ENCODE peak calls at places on chromosome 11, in seven cellular contexts. R, W, O, E, D, S and V are unnamed samples.

GRCh38 chr11:121881806-121882205 is 234.2 kb downstream of the BLID start:
- DNase-seq in R (no peak), S (no peak), W (peak), O (peak), D (no peak), E (no peak), V (peak)

GRCh38 chr11:20112291-20113146 is 47.8 kb downstream of the DBX1 start:
- DNase-seq in S (peak), O (peak), E (peak), W (peak), D (peak), R (peak), V (peak)

GRCh38 chr11:95877288-95877687 is 46.6 kb downstream of the MTMR2 start:
- DNase-seq in W (peak), R (no peak), D (no peak), O (peak), S (no peak), E (no peak), V (peak)

GRCh38 chr11:28703371-28703770 is 595.2 kb downstream of the METTL15 start:
- DNase-seq in O (no peak), E (no peak), R (no peak), W (no peak), S (no peak), D (no peak), V (no peak)

GRCh38 chr11:26847459-26847858 is 125.6 kb upstream of the SLC5A12 start:
- DNase-seq in D (no peak), W (peak), O (no peak), R (no peak), S (no peak), E (no peak), V (peak)

GRCh38 chr11:121762820-121763219 is 310.1 kb upstream of the SORL1-AS1 start:
- DNase-seq in W (peak), E (no peak), D (no peak), O (peak), S (no peak), R (peak), V (peak)

GRCh38 chr11:121389651-121390050 is 62.5 kb upstream of the SORL1 start:
- DNase-seq in R (peak), E (no peak), D (no peak), O (no peak), S (no peak), W (no peak), V (no peak)

GRCh38 chr11:19076744-19077589 is 16.4 kb upstream of the MRGPRX2 start:
- DNase-seq in E (peak), W (peak), R (peak), D (peak), S (peak), O (peak), V (peak)

GRCh38 chr11:103582351-103582909 is 454.0 kb upstream of the DDI1 start:
- DNase-seq in W (peak), O (peak), E (no peak), D (no peak), S (no peak), R (no peak), V (peak)
- TF ChIP-seq CTCF in W (no peak), O (no peak), E (no peak), D (no peak), S (no peak), R (no peak), V (no peak)

GRCh38 chr11:134332189-134332631 is 422 bp downstream of the GLB1L2 start:
- DNase-seq in E (no peak), D (peak), O (no peak), W (no peak), S (no peak), R (no peak), V (no peak)
- H3K4me3 ChIP-seq in E (peak), D (peak), O (no peak), W (no peak), S (peak), R (peak), V (peak)

GRCh38 chr11:65304110-65304509 is 10.6 kb upstream of the CDC42EP2 start:
- DNase-seq in D (no peak), O (no peak), R (no peak), E (no peak), S (no peak), W (no peak), V (no peak)

GRCh38 chr11:65304613-65305012 is 10.1 kb upstream of the CDC42EP2 start:
- DNase-seq in O (no peak), D (no peak), W (no peak), E (no peak), R (no peak), S (no peak), V (no peak)

GRCh38 chr11:65303542-65303941 is 11.1 kb upstream of the CDC42EP2 start:
- DNase-seq in O (no peak), D (no peak), R (no peak), S (no peak), W (no peak), E (no peak), V (no peak)

GRCh38 chr11:65300621-65301290 is 13.9 kb upstream of the CDC42EP2 start:
- DNase-seq in E (no peak), D (no peak), O (no peak), S (no peak), W (no peak), R (no peak), V (no peak)

DNA sequence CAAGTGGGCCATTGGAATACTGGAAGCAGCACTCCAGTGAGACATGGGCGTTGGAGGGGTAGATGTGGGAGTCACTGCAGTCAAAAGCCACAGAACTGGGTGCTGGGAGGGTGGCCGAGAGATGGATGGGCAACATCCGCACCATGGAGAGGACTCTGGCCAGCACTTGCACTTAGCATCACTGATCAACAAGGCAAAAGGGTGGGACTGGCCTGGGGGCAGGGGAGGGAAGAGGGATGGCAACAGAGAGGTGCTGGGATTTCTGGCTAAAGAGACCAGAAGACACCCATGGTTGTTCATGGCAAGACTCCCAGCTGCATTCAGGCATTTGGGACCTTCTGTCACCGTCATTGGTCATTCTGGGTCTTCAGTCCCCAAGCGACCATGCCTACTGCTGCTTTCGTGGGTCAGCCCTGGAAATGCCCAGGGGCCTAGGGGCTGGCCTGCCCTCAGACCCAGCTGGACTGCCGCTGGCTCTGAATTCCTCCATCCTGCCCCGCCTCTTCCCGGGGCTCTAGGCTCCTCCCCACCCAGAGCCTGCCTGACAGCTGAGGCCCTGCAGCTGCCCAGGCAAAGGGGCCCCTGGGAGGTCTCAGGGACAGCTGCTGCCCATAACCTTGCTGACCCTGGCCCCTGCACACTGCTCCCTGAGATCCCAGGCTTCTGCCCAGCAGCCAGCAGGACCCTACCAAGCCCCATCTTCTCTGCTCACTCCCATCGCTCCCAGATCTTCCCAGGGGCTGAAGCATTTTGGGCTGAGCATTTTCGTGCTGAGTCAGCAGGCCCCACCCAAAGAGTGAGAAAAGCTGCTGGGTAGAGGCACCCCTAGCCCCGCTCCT is 13.0 kb upstream of the CDC42EP2 start:
- DNase-seq in O (peak), E (peak), R (peak), W (no peak), S (no peak), D (no peak), V (no peak)
- TF ChIP-seq CTCF in O (no peak), E (no peak), R (no peak), W (no peak), S (no peak), D (no peak), V (no peak)

DNA sequence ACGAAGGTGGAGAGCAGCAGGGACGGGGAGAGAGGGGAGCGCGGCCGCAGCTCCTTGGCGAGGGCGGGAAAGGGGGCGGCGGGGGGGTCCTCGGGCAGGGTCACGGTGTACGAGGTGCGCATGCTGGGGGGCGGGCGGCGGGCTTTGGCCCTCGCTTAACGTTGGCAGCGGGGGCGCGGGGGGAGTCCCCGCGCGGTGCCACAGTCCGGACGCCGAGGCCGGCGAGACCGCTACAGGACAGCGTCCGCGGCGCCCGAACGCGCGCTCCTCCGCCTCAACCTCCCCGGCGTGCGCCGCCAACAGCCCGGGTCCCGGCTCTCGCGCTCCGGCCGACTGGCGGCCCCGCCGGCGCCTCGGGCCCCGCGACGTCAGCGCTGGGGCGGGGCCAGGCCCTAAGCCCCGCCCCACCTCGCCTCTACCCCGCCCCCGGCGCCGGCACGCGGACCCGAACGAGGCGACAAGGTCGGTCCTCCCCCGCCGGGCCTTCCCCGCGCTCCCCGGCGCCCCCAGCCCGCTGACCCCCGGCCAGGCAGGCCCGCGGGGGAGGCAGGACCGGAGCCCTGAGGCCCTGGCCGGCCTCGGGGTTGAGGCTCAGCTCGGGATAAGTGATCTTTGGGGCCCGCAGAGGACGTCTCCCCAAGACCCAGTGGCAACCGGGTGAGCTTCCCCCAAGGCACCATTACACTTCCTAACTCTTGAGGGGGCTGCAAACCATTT is 17.5 kb downstream of the USP2 start:
- DNase-seq in E (peak), D (peak), O (no peak), R (peak), W (no peak), S (no peak), V (no peak)
- H3K4me3 ChIP-seq in E (peak), D (peak), O (peak), R (peak), W (no peak), S (peak), V (peak)

GRCh38 chr11:108213784-108214183 is 8.7 kb downstream of the NPAT start:
- DNase-seq in S (no peak), W (no peak), R (no peak), D (no peak), O (no peak), E (no peak), V (no peak)
- TF ChIP-seq CTCF in S (no peak), W (no peak), R (no peak), D (no peak), O (no peak), E (no peak), V (no peak)

GRCh38 chr11:57499983-57500461 is 15.5 kb downstream of the SLC43A1 start:
- DNase-seq in O (no peak), R (no peak), W (no peak), S (no peak), D (no peak), E (no peak), V (no peak)
- H3K4me3 ChIP-seq in O (peak), R (peak), W (peak), S (peak), D (no peak), E (no peak), V (peak)

GRCh38 chr11:87358461-87358860 is 320.7 kb downstream of the TMEM135 start:
- DNase-seq in S (no peak), E (no peak), R (no peak), O (no peak), W (no peak), D (no peak), V (no peak)
- TF ChIP-seq CTCF in S (no peak), E (no peak), R (no peak), O (no peak), W (no peak), D (no peak), V (no peak)

GRCh38 chr11:77630311-77630710 is 7.3 kb downstream of the CLNS1A start:
- DNase-seq in E (no peak), O (no peak), R (no peak), S (no peak), W (no peak), D (no peak), V (no peak)
- H3K4me3 ChIP-seq in E (no peak), O (no peak), R (no peak), S (no peak), W (no peak), D (no peak), V (no peak)

GRCh38 chr11:1229471-1230120 is 6.7 kb downstream of the MUC5B start:
- DNase-seq in O (no peak), R (no peak), D (peak), E (peak), S (no peak), W (no peak), V (no peak)

GRCh38 chr11:1230121-1230455 is 7.2 kb downstream of the MUC5B start:
- DNase-seq in E (no peak), S (no peak), R (no peak), D (no peak), W (no peak), O (no peak), V (no peak)

GRCh38 chr11:1228921-1229451 is 6.1 kb downstream of the MUC5B start:
- DNase-seq in R (no peak), O (no peak), S (no peak), D (peak), W (no peak), E (peak), V (no peak)

GRCh38 chr11:1231396-1232327 is 8.8 kb downstream of the MUC5B start:
- DNase-seq in R (no peak), S (no peak), E (peak), D (peak), W (no peak), O (no peak), V (no peak)

GRCh38 chr11:1230456-1231395 is 7.9 kb downstream of the MUC5B start:
- DNase-seq in W (no peak), O (no peak), D (peak), E (peak), S (no peak), R (no peak), V (no peak)
- TF ChIP-seq CTCF in W (no peak), O (no peak), D (no peak), E (no peak), S (no peak), R (no peak), V (no peak)